ENCODE peak calls at places on chromosomes 16 and 17, in seven cellular contexts. One of them, this sample, is unnamed.

GRCh38 chr17:73340093-73340596 is 28.3 kb upstream of the CDC42EP4 start:
- DNase-seq in anterior cingulate cortex: no peak
- DNase-seq in stimulated activated CD4-positive, alpha-beta T cell treated with anti-CD3 and anti-CD28 coated beads, Interleukin-12 subunit alpha, Interleukin-12 subunit beta, amount 100 ng/mL, for 48 hours: no peak
- DNase-seq in MCF 10A: peak; percentile 98
- DNase-seq in neural crest cell: no peak
- DNase-seq in HEK293T: no peak
- DNase-seq in non-pigmented ciliary epithelial cell: peak; percentile 71
- DNase-seq in this sample: peak; percentile 88

GRCh38 chr17:40912506-40913220 is 24.8 kb downstream of the KRT23 start:
- DNase-seq in anterior cingulate cortex: no peak
- DNase-seq in stimulated activated CD4-positive, alpha-beta T cell treated with anti-CD3 and anti-CD28 coated beads, Interleukin-12 subunit alpha, Interleukin-12 subunit beta, amount 100 ng/mL, for 48 hours: no peak
- DNase-seq in MCF 10A: no peak
- DNase-seq in neural crest cell: no peak
- DNase-seq in HEK293T: no peak
- DNase-seq in non-pigmented ciliary epithelial cell: no peak
- DNase-seq in this sample: no peak

GRCh38 chr17:7929158-7930029 is at the start of gene KCNAB3:
- DNase-seq in anterior cingulate cortex: peak; percentile 68
- DNase-seq in stimulated activated CD4-positive, alpha-beta T cell treated with anti-CD3 and anti-CD28 coated beads, Interleukin-12 subunit alpha, Interleukin-12 subunit beta, amount 100 ng/mL, for 48 hours: no peak
- DNase-seq in MCF 10A: no peak
- DNase-seq in neural crest cell: peak; percentile 64
- DNase-seq in HEK293T: peak; percentile 23
- DNase-seq in non-pigmented ciliary epithelial cell: no peak
- DNase-seq in this sample: no peak

GRCh38 chr17:45784293-45784582 is at the start of gene CRHR1:
- DNase-seq in anterior cingulate cortex: no peak
- DNase-seq in stimulated activated CD4-positive, alpha-beta T cell treated with anti-CD3 and anti-CD28 coated beads, Interleukin-12 subunit alpha, Interleukin-12 subunit beta, amount 100 ng/mL, for 48 hours: no peak
- DNase-seq in MCF 10A: no peak
- DNase-seq in neural crest cell: no peak
- DNase-seq in HEK293T: no peak
- DNase-seq in non-pigmented ciliary epithelial cell: no peak
- DNase-seq in this sample: no peak

GRCh38 chr16:64307431-64307830 is 814.4 kb downstream of the CDH11 start:
- DNase-seq in anterior cingulate cortex: no peak
- DNase-seq in stimulated activated CD4-positive, alpha-beta T cell treated with anti-CD3 and anti-CD28 coated beads, Interleukin-12 subunit alpha, Interleukin-12 subunit beta, amount 100 ng/mL, for 48 hours: no peak
- DNase-seq in MCF 10A: no peak
- DNase-seq in neural crest cell: no peak
- DNase-seq in HEK293T: no peak
- DNase-seq in non-pigmented ciliary epithelial cell: no peak
- DNase-seq in this sample: no peak

GRCh38 chr17:80792373-80792781 is 199.3 kb upstream of the CHMP6 start:
- DNase-seq in anterior cingulate cortex: no peak
- DNase-seq in stimulated activated CD4-positive, alpha-beta T cell treated with anti-CD3 and anti-CD28 coated beads, Interleukin-12 subunit alpha, Interleukin-12 subunit beta, amount 100 ng/mL, for 48 hours: no peak
- DNase-seq in MCF 10A: peak; percentile 29
- DNase-seq in neural crest cell: no peak
- DNase-seq in HEK293T: no peak
- DNase-seq in non-pigmented ciliary epithelial cell: no peak
- DNase-seq in this sample: no peak

GRCh38 chr17:32491371-32492280 is 4.8 kb downstream of the CDK5R1 start:
- DNase-seq in anterior cingulate cortex: no peak
- DNase-seq in stimulated activated CD4-positive, alpha-beta T cell treated with anti-CD3 and anti-CD28 coated beads, Interleukin-12 subunit alpha, Interleukin-12 subunit beta, amount 100 ng/mL, for 48 hours: no peak
- DNase-seq in MCF 10A: peak; percentile 38
- DNase-seq in neural crest cell: no peak
- DNase-seq in HEK293T: no peak
- DNase-seq in non-pigmented ciliary epithelial cell: no peak
- DNase-seq in this sample: no peak

GRCh38 chr16:15055141-15056053 is 477 bp downstream of the NTAN1 start:
- DNase-seq in anterior cingulate cortex: no peak
- DNase-seq in stimulated activated CD4-positive, alpha-beta T cell treated with anti-CD3 and anti-CD28 coated beads, Interleukin-12 subunit alpha, Interleukin-12 subunit beta, amount 100 ng/mL, for 48 hours: no peak
- DNase-seq in MCF 10A: no peak
- DNase-seq in neural crest cell: peak; percentile 57
- DNase-seq in HEK293T: no peak
- DNase-seq in non-pigmented ciliary epithelial cell: no peak
- DNase-seq in this sample: no peak

GRCh38 chr17:75814900-75815373 is 29.3 kb downstream of the UNC13D start:
- DNase-seq in anterior cingulate cortex: no peak
- DNase-seq in stimulated activated CD4-positive, alpha-beta T cell treated with anti-CD3 and anti-CD28 coated beads, Interleukin-12 subunit alpha, Interleukin-12 subunit beta, amount 100 ng/mL, for 48 hours: no peak
- DNase-seq in MCF 10A: peak; percentile 81
- DNase-seq in neural crest cell: no peak
- DNase-seq in HEK293T: no peak
- DNase-seq in non-pigmented ciliary epithelial cell: peak; percentile 49
- DNase-seq in this sample: no peak

GRCh38 chr17:10558049-10558448 is 8.6 kb upstream of the MYH2 start:
- DNase-seq in anterior cingulate cortex: no peak
- DNase-seq in stimulated activated CD4-positive, alpha-beta T cell treated with anti-CD3 and anti-CD28 coated beads, Interleukin-12 subunit alpha, Interleukin-12 subunit beta, amount 100 ng/mL, for 48 hours: no peak
- DNase-seq in MCF 10A: no peak
- DNase-seq in neural crest cell: no peak
- DNase-seq in HEK293T: no peak
- DNase-seq in non-pigmented ciliary epithelial cell: no peak
- DNase-seq in this sample: no peak

GRCh38 chr17:65559802-65560627 is 1.4 kb downstream of the AXIN2 start:
- DNase-seq in anterior cingulate cortex: no peak
- DNase-seq in stimulated activated CD4-positive, alpha-beta T cell treated with anti-CD3 and anti-CD28 coated beads, Interleukin-12 subunit alpha, Interleukin-12 subunit beta, amount 100 ng/mL, for 48 hours: no peak
- DNase-seq in MCF 10A: no peak
- DNase-seq in neural crest cell: peak; percentile 62
- DNase-seq in HEK293T: peak; percentile 39
- DNase-seq in non-pigmented ciliary epithelial cell: no peak
- DNase-seq in this sample: no peak

GRCh38 chr16:67447508-67448076 is 16.7 kb downstream of the HSD11B2 start:
- DNase-seq in anterior cingulate cortex: no peak
- DNase-seq in stimulated activated CD4-positive, alpha-beta T cell treated with anti-CD3 and anti-CD28 coated beads, Interleukin-12 subunit alpha, Interleukin-12 subunit beta, amount 100 ng/mL, for 48 hours: peak; percentile 80
- DNase-seq in MCF 10A: peak; percentile 75
- DNase-seq in neural crest cell: no peak
- DNase-seq in HEK293T: peak; percentile 67
- DNase-seq in non-pigmented ciliary epithelial cell: no peak
- DNase-seq in this sample: no peak

GRCh38 chr16:81836279-81837054 is 57.4 kb downstream of the PLCG2 start:
- DNase-seq in anterior cingulate cortex: no peak
- DNase-seq in stimulated activated CD4-positive, alpha-beta T cell treated with anti-CD3 and anti-CD28 coated beads, Interleukin-12 subunit alpha, Interleukin-12 subunit beta, amount 100 ng/mL, for 48 hours: no peak
- DNase-seq in MCF 10A: peak; percentile 23
- DNase-seq in neural crest cell: no peak
- DNase-seq in HEK293T: no peak
- DNase-seq in non-pigmented ciliary epithelial cell: no peak
- DNase-seq in this sample: no peak

GRCh38 chr16:65480276-65480675 is 358.4 kb upstream of the CDH11 start:
- DNase-seq in anterior cingulate cortex: no peak
- DNase-seq in stimulated activated CD4-positive, alpha-beta T cell treated with anti-CD3 and anti-CD28 coated beads, Interleukin-12 subunit alpha, Interleukin-12 subunit beta, amount 100 ng/mL, for 48 hours: no peak
- DNase-seq in MCF 10A: no peak
- DNase-seq in neural crest cell: no peak
- DNase-seq in HEK293T: no peak
- DNase-seq in non-pigmented ciliary epithelial cell: no peak
- DNase-seq in this sample: no peak

GRCh38 chr16:89723279-89724250 is 2.2 kb downstream of the ZNF276 start:
- DNase-seq in anterior cingulate cortex: peak; percentile 91
- DNase-seq in stimulated activated CD4-positive, alpha-beta T cell treated with anti-CD3 and anti-CD28 coated beads, Interleukin-12 subunit alpha, Interleukin-12 subunit beta, amount 100 ng/mL, for 48 hours: peak; percentile 48
- DNase-seq in MCF 10A: no peak
- DNase-seq in neural crest cell: peak; percentile 62
- DNase-seq in HEK293T: no peak
- DNase-seq in non-pigmented ciliary epithelial cell: no peak
- DNase-seq in this sample: no peak

GRCh38 chr16:50809561-50809960 is 67.7 kb downstream of the CYLD start:
- DNase-seq in anterior cingulate cortex: no peak
- DNase-seq in stimulated activated CD4-positive, alpha-beta T cell treated with anti-CD3 and anti-CD28 coated beads, Interleukin-12 subunit alpha, Interleukin-12 subunit beta, amount 100 ng/mL, for 48 hours: no peak
- DNase-seq in MCF 10A: no peak
- DNase-seq in neural crest cell: no peak
- DNase-seq in HEK293T: no peak
- DNase-seq in non-pigmented ciliary epithelial cell: no peak
- DNase-seq in this sample: no peak

GRCh38 chr16:27289669-27290068 is 21.1 kb upstream of the NSMCE1 start:
- DNase-seq in anterior cingulate cortex: no peak
- DNase-seq in stimulated activated CD4-positive, alpha-beta T cell treated with anti-CD3 and anti-CD28 coated beads, Interleukin-12 subunit alpha, Interleukin-12 subunit beta, amount 100 ng/mL, for 48 hours: no peak
- DNase-seq in MCF 10A: no peak
- DNase-seq in neural crest cell: no peak
- DNase-seq in HEK293T: no peak
- DNase-seq in non-pigmented ciliary epithelial cell: no peak
- DNase-seq in this sample: no peak

GRCh38 chr17:4853195-4853762 is 20.1 kb downstream of the MINK1 start:
- DNase-seq in anterior cingulate cortex: no peak
- DNase-seq in stimulated activated CD4-positive, alpha-beta T cell treated with anti-CD3 and anti-CD28 coated beads, Interleukin-12 subunit alpha, Interleukin-12 subunit beta, amount 100 ng/mL, for 48 hours: no peak
- DNase-seq in MCF 10A: peak; percentile 58
- DNase-seq in neural crest cell: no peak
- DNase-seq in HEK293T: no peak
- DNase-seq in non-pigmented ciliary epithelial cell: no peak
- DNase-seq in this sample: no peak

GRCh38 chr17:79440251-79440650 is 170.6 kb downstream of the RBFOX3 start:
- DNase-seq in anterior cingulate cortex: no peak
- DNase-seq in stimulated activated CD4-positive, alpha-beta T cell treated with anti-CD3 and anti-CD28 coated beads, Interleukin-12 subunit alpha, Interleukin-12 subunit beta, amount 100 ng/mL, for 48 hours: no peak
- DNase-seq in MCF 10A: no peak
- DNase-seq in neural crest cell: no peak
- DNase-seq in HEK293T: no peak
- DNase-seq in non-pigmented ciliary epithelial cell: no peak
- DNase-seq in this sample: no peak

This sample was measured in GM04503.